ENCODE peak calls at places on chromosomes 16 and 17, in six cellular contexts. P is CD4-positive, alpha-beta T cell; X is left colon; M is HT1080; D is activated T-helper 1 cell treated with anti-CD3 and anti-CD28 coated beads, Interleukin-12 subunit alpha, Interleukin-12 subunit beta, Interleukin-2, Interleukin-4 antibody, amounts not matched to agents 30 ng/mL and 10 ng/mL and 1 ng/mL, durations not matched to agents 14 hours and 24 hours and 36 hours; O is MM.1S. K is an unnamed sample.

GRCh38 chr16:50267151-50267631 is 840 bp downstream of the ADCY7 start:
- DNase-seq in P (no peak), X (no peak), M (no peak), D (no peak), O (no peak), K (no peak)

GRCh38 chr16:88685156-88686061 is 898 bp downstream of the SNAI3 start:
- DNase-seq in P (peak), X (no peak), M (peak), D (no peak), O (peak), K (peak)

GRCh38 chr17:16417896-16418683 is 2.7 kb downstream of the TRPV2 start:
- DNase-seq in P (no peak), X (no peak), M (peak), D (no peak), O (no peak), K (no peak)

GRCh38 chr16:49470550-49470949 is 96.9 kb downstream of the C16orf78 start:
- DNase-seq in P (no peak), X (no peak), M (no peak), D (no peak), O (no peak), K (no peak)

GRCh38 chr17:58507123-58507634 is 7.3 kb downstream of the MTMR4 start:
- DNase-seq in P (no peak), X (no peak), M (no peak), D (no peak), O (no peak), K (no peak)

GRCh38 chr16:67182288-67182687 is 1.5 kb downstream of the MATCAP1 start:
- DNase-seq in P (no peak), X (no peak), M (no peak), D (no peak), O (no peak), K (no peak)

GRCh38 chr17:3768786-3769185 is 32.2 kb downstream of the ITGAE start:
- DNase-seq in P (no peak), X (no peak), M (no peak), D (no peak), O (no peak), K (no peak)

GRCh38 chr16:57591086-57591869 is 37.2 kb upstream of the ADGRG1 start:
- DNase-seq in P (peak), X (peak), M (peak), D (peak), O (peak), K (peak)

GRCh38 chr17:75645501-75645888 is 12.3 kb downstream of the SMIM5 start:
- DNase-seq in P (no peak), X (peak), M (no peak), D (no peak), O (peak), K (no peak)

GRCh38 chr17:15908378-15908777 is 36.6 kb upstream of the ADORA2B start:
- DNase-seq in P (no peak), X (no peak), M (no peak), D (no peak), O (no peak), K (no peak)

GRCh38 chr17:80660527-80661198 is 116.0 kb downstream of the RPTOR start:
- DNase-seq in P (no peak), X (no peak), M (no peak), D (no peak), O (no peak), K (no peak)

GRCh38 chr17:63314766-63315165 is 131.3 kb downstream of the CYB561 start:
- DNase-seq in P (no peak), X (no peak), M (no peak), D (no peak), O (no peak), K (no peak)

GRCh38 chr17:27430383-27430840 is 25.8 kb upstream of the KSR1 start:
- DNase-seq in P (no peak), X (no peak), M (no peak), D (no peak), O (no peak), K (no peak)

GRCh38 chr16:23712976-23713375 is at the start of gene ERN2:
- DNase-seq in P (no peak), X (peak), M (no peak), D (no peak), O (no peak), K (no peak)

GRCh38 chr16:22948058-22948602 is 134.2 kb downstream of the HS3ST2 start:
- DNase-seq in P (no peak), X (no peak), M (no peak), D (no peak), O (no peak), K (no peak)

GRCh38 chr16:48603647-48604376 is 6.2 kb downstream of the N4BP1 start:
- DNase-seq in P (no peak), X (no peak), M (no peak), D (no peak), O (no peak), K (no peak)

GRCh38 chr17:15007001-15007400 is 258.1 kb downstream of the PMP22 start:
- DNase-seq in P (no peak), X (no peak), M (no peak), D (no peak), O (no peak), K (no peak)

GRCh38 chr17:59527931-59528330 is 37.5 kb upstream of the DHX40 start:
- DNase-seq in P (no peak), X (no peak), M (no peak), D (no peak), O (no peak), K (no peak)

GRCh38 chr16:80694950-80695471 is 109.4 kb downstream of the CDYL2 start:
- DNase-seq in P (no peak), X (no peak), M (no peak), D (no peak), O (no peak), K (no peak)

GRCh38 chr16:28983644-28984043 is 1.2 kb upstream of the LAT start:
- DNase-seq in P (no peak), X (no peak), M (no peak), D (no peak), O (no peak), K (no peak)

K was measured in RKO.